ENCODE peak calls at places on chromosomes 5 and 9, in five cellular contexts. E, R, Z, I and K are unnamed samples.

GRCh38 chr5:96236051-96236450 is 197.0 kb downstream of the PCSK1 start:
- DNase-seq in E (no peak), R (no peak), Z (no peak), I (no peak), K (no peak)

GRCh38 chr9:130208600-130209347 is 36.6 kb downstream of the NCS1 start:
- DNase-seq in E (no peak), R (no peak), Z (no peak), I (no peak), K (no peak)

GRCh38 chr9:30197954-30198353 is 2186.5 kb upstream of the ACO1 start:
- DNase-seq in E (peak), R (peak), Z (no peak), I (no peak), K (no peak)

GRCh38 chr5:108681079-108681921 is 66.4 kb upstream of the FER start:
- DNase-seq in E (peak), R (peak), Z (peak), I (peak), K (no peak)

GRCh38 chr5:118989816-118990215 is 1.5 kb upstream of the DTWD2 start:
- DNase-seq in E (no peak), R (no peak), Z (no peak), I (no peak), K (no peak)

GRCh38 chr9:109910616-109911568 is 130.9 kb downstream of the PALM2AKAP2 start:
- DNase-seq in E (no peak), R (peak), Z (peak), I (no peak), K (no peak)

GRCh38 chr5:180648658-180649296 is 623 bp downstream of the FLT4 start:
- DNase-seq in E (no peak), R (peak), Z (no peak), I (peak), K (no peak)

GRCh38 chr5:136620016-136620419 is 254.7 kb upstream of the TRPC7 start:
- DNase-seq in E (no peak), R (peak), Z (no peak), I (no peak), K (no peak)

GRCh38 chr5:177446184-177447065 is at the start of gene PRR7:
- DNase-seq in E (peak), R (peak), Z (no peak), I (peak), K (peak)

GRCh38 chr5:36876965-36877666 is 547 bp downstream of the NIPBL start:
- DNase-seq in E (peak), R (peak), Z (no peak), I (peak), K (peak)